ENCODE peak calls at places on chromosome 4, in seven cellular contexts. Q is OCI-LY7, K is thoracic aorta, J is right lobe of liver, O is breast epithelium, R is fibroblast of lung, B is astrocyte. C is an unnamed sample.
A peak's percentile ranks its signal among the peaks of the same experiment; 100 is the strongest.

GRCh38 chr4:1336079-1336478 is 10.9 kb upstream of the UVSSA start:
- DNase-seq in O (no peak), K (no peak), J (no peak), Q (no peak), B (no peak), R (peak; percentile 20), C (no peak)

GRCh38 chr4:5563856-5564255 is 144.5 kb downstream of the EVC2 start:
- DNase-seq in J (no peak), K (no peak), Q (no peak), B (no peak), O (no peak), R (no peak), C (no peak)

GRCh38 chr4:16627999-16628398 is 270.4 kb downstream of the LDB2 start:
- DNase-seq in K (no peak), B (peak; percentile 96), Q (no peak), O (no peak), J (no peak), R (peak; percentile 96), C (no peak)

GRCh38 chr4:128388352-128388630 is 100.7 kb upstream of the PGRMC2 start:
- DNase-seq in B (peak; percentile 8), R (peak; percentile 22), J (no peak), O (no peak), K (no peak), Q (no peak), C (no peak)

GRCh38 chr4:72473434-72473900 is 95.6 kb downstream of the ADAMTS3 start:
- DNase-seq in O (no peak), Q (no peak), B (no peak), R (no peak), J (no peak), K (no peak), C (no peak)

GRCh38 chr4:78512357-78512920 is 39.1 kb upstream of the ANXA3 start:
- DNase-seq in K (no peak), O (no peak), Q (no peak), R (no peak), J (no peak), B (no peak), C (no peak)

GRCh38 chr4:126742885-126743284 is 889.9 kb upstream of the INTU start:
- DNase-seq in O (no peak), R (no peak), K (no peak), J (no peak), B (no peak), Q (no peak), C (no peak)

GRCh38 chr4:6988016-6988715 is 55.0 kb upstream of the TADA2B start:
- DNase-seq in K (no peak), R (no peak), J (no peak), O (no peak), Q (no peak), B (no peak), C (no peak)

GRCh38 chr4:69124941-69125340 is 28.7 kb downstream of the UGT2B7 start:
- DNase-seq in R (no peak), B (no peak), Q (no peak), K (no peak), J (no peak), O (no peak), C (no peak)

GRCh38 chr4:144647095-144647959 is 1.4 kb downstream of the HHIP start:
- DNase-seq in R (peak; percentile 68), K (no peak), Q (no peak), O (no peak), J (no peak), B (peak; percentile 55), C (no peak)

GRCh38 chr4:187996502-187997177 is 1.1 kb downstream of the ZFP42 start:
- DNase-seq in O (no peak), R (no peak), J (no peak), B (no peak), K (no peak), Q (no peak), C (no peak)

GRCh38 chr4:15926486-15926885 is 12.1 kb downstream of the FGFBP1 start:
- DNase-seq in J (no peak), R (peak; percentile 52), O (no peak), B (peak; percentile 48), Q (no peak), K (no peak), C (no peak)

GRCh38 chr4:83906561-83906960 is 370.7 kb downstream of the GPAT3 start:
- DNase-seq in Q (no peak), R (peak; percentile 37), O (no peak), J (no peak), B (peak; percentile 31), K (no peak), C (no peak)

GRCh38 chr4:176261018-176261417 is 8.0 kb downstream of the ASB5 start:
- DNase-seq in O (no peak), J (no peak), B (no peak), R (no peak), K (no peak), Q (no peak), C (no peak)

GRCh38 chr4:182752158-182752910 is 164.9 kb downstream of the DCTD start:
- DNase-seq in Q (no peak), K (no peak), B (peak; percentile 94), O (no peak), R (peak; percentile 95), J (no peak), C (no peak)

GRCh38 chr4:10093273-10093621 is 23.4 kb downstream of the WDR1 start:
- DNase-seq in B (no peak), J (no peak), R (no peak), Q (no peak), O (no peak), K (no peak), C (no peak)

GRCh38 chr4:174408841-174409552 is 113.3 kb downstream of the HPGD start:
- DNase-seq in K (no peak), R (no peak), B (no peak), J (no peak), Q (no peak), O (no peak), C (no peak)

GRCh38 chr4:77014256-77014655 is 61.5 kb downstream of the CCNI start:
- DNase-seq in K (no peak), J (no peak), Q (no peak), O (no peak), B (no peak), R (no peak), C (no peak)

GRCh38 chr4:107855723-107856122 is 31.0 kb downstream of the SGMS2 start:
- DNase-seq in R (no peak), B (no peak), K (no peak), Q (no peak), O (no peak), J (no peak), C (no peak)

GRCh38 chr4:107856901-107857300 is 32.2 kb downstream of the SGMS2 start:
- DNase-seq in R (no peak), J (no peak), B (no peak), O (no peak), Q (no peak), K (no peak), C (no peak)

GRCh38 chr4:107853444-107854325 is 29.0 kb downstream of the SGMS2 start:
- DNase-seq in O (no peak), K (no peak), B (peak; percentile 83), Q (no peak), J (no peak), R (peak; percentile 83), C (no peak)

GRCh38 chr4:107857741-107858140 is 33.0 kb downstream of the SGMS2 start:
- DNase-seq in B (no peak), O (no peak), Q (no peak), K (no peak), J (no peak), R (no peak), C (no peak)

DNA sequence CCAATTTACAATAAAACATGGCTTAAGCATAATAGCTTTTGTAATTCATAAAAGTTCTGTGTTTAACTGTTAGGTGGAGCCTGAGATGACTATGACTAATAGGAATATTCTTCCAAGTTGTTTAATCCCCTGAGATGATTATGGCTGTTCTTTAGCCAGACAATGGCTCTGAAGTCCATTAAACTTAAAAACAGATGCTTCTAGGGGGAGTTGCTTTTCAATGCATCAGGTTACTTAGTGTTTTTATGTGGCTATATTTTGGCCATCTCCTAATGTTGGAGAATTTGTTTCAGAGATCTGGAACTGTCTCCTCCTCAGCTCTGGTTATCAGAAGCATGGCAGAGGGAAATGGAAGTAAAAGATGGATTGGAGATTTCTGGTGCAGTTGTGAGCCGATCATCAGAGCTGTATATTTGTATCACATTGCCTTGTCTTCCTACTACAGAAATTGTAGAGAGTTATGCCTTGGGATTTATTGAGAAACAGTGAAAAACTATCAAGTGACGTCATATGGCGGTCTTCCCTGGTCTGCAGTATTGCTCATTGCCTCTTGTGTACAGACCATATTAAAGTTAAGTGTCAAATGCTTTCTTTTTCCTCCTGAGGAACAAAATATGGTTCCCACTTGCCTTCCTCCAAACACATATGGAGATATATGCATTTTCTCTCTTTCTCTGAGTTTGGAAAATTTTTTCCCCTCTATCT is 29.7 kb downstream of the SGMS2 start:
- DNase-seq in B (peak; percentile 45), Q (no peak), O (no peak), J (no peak), R (peak; percentile 53), K (no peak), C (no peak)
- H3K4me3 ChIP-seq in B (no peak overlapping the region), Q (no peak overlapping the region), O (peak overlapping the region; percentile 12), J (no peak overlapping the region), R (no peak overlapping the region), K (peak overlapping the region; percentile 41), C (peak overlapping the region; percentile 51)

GRCh38 chr4:82865592-82865991 is 25.4 kb downstream of the SEC31A start:
- DNase-seq in R (peak; percentile 89), O (no peak), B (peak; percentile 85), Q (no peak), K (no peak), J (no peak), C (no peak)
- H3K27ac ChIP-seq in R (peak overlapping the region; percentile 60), O (no peak overlapping the region), B (peak overlapping the region; percentile 73), Q (no peak overlapping the region), K (peak overlapping the region; percentile 49), J (peak overlapping the region; percentile 2), C (peak overlapping the region; percentile 31)

DNA sequence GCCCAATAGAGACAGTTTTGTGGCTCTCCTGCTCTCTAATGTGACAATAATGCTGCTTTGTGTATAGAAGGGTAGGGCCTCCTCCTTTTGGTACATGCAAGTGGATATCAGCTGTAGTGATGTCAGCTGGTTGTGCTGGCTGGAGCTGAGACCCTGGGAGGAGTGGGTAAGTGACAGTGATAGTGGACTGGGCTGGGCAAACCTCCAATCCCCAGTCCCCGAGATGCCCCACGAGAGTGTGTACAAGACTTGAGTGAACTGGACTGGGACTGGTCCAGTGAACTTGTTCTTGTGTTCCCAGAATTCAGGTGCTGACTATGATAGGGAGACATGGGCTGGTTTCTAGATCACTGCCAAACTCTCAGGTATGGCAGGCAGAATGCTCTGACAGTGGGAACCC is 583.6 kb upstream of the PCDH10 start:
- DNase-seq in O (no peak), B (no peak), Q (no peak), J (no peak), K (no peak), R (no peak), C (no peak)
- TF ChIP-seq CTCF in O (no peak), B (no peak), Q (no peak), J (no peak), K (no peak), R (no peak), C (no peak)

GRCh38 chr4:13893221-13893620 is 265.7 kb upstream of the BOD1L1 start:
- DNase-seq in K (no peak), B (no peak), R (peak; percentile 21), O (no peak), Q (no peak), J (no peak), C (no peak)
- H3K4me3 ChIP-seq in K (no peak overlapping the region), B (peak overlapping the region; percentile 30), R (no peak overlapping the region), O (no peak overlapping the region), Q (no peak overlapping the region), J (no peak overlapping the region), C (no peak overlapping the region)

C was measured in left ventricle myocardium inferior.